ENCODE peak calls at places on chromosome 11, in eight cellular contexts. One of them, this sample, is unnamed.

GRCh38 chr11:85679581-85679980 is 6.4 kb downstream of the CCDC89 start:
- DNase-seq in neural progenitor cell: no peak
- DNase-seq in lower lobe of right lung: no peak
- DNase-seq in AG10803: no peak
- DNase-seq in fibroblast of pulmonary artery: no peak
- DNase-seq in AG09309: no peak
- DNase-seq in CD8-positive, alpha-beta T cell: no peak
- DNase-seq in sigmoid colon: no peak
- DNase-seq in this sample: no peak

GRCh38 chr11:33063326-33063775 is 24.0 kb downstream of the TCP11L1 start:
- DNase-seq in neural progenitor cell: no peak
- DNase-seq in lower lobe of right lung: no peak
- DNase-seq in AG10803: peak
- DNase-seq in fibroblast of pulmonary artery: peak
- DNase-seq in AG09309: no peak
- DNase-seq in CD8-positive, alpha-beta T cell: no peak
- DNase-seq in sigmoid colon: no peak
- DNase-seq in this sample: no peak

GRCh38 chr11:93160808-93161207 is 37.0 kb downstream of the SLC36A4 start:
- DNase-seq in neural progenitor cell: no peak
- DNase-seq in lower lobe of right lung: no peak
- DNase-seq in AG10803: no peak
- DNase-seq in fibroblast of pulmonary artery: peak
- DNase-seq in AG09309: no peak
- DNase-seq in CD8-positive, alpha-beta T cell: no peak
- DNase-seq in sigmoid colon: no peak
- DNase-seq in this sample: no peak

GRCh38 chr11:7077101-7077500 is 11.7 kb upstream of the RBMXL2 start:
- DNase-seq in neural progenitor cell: peak
- DNase-seq in lower lobe of right lung: no peak
- DNase-seq in AG10803: no peak
- DNase-seq in fibroblast of pulmonary artery: no peak
- DNase-seq in AG09309: no peak
- DNase-seq in CD8-positive, alpha-beta T cell: no peak
- DNase-seq in sigmoid colon: no peak
- DNase-seq in this sample: no peak

GRCh38 chr11:40387240-40387980 is 1072.0 kb downstream of the LRRC4C start:
- DNase-seq in neural progenitor cell: no peak
- DNase-seq in lower lobe of right lung: no peak
- DNase-seq in AG10803: no peak
- DNase-seq in fibroblast of pulmonary artery: no peak
- DNase-seq in AG09309: no peak
- DNase-seq in CD8-positive, alpha-beta T cell: no peak
- DNase-seq in sigmoid colon: no peak
- DNase-seq in this sample: no peak

GRCh38 chr11:3109921-3110706 is 52.9 kb upstream of the CARS1 start:
- DNase-seq in neural progenitor cell: peak
- DNase-seq in lower lobe of right lung: peak
- DNase-seq in AG10803: peak
- DNase-seq in fibroblast of pulmonary artery: peak
- DNase-seq in AG09309: no peak
- DNase-seq in CD8-positive, alpha-beta T cell: peak
- DNase-seq in sigmoid colon: peak
- DNase-seq in this sample: no peak

GRCh38 chr11:69799582-69799981 is 19.6 kb downstream of the FGF3 start:
- DNase-seq in neural progenitor cell: peak
- DNase-seq in lower lobe of right lung: no peak
- DNase-seq in AG10803: no peak
- DNase-seq in fibroblast of pulmonary artery: peak
- DNase-seq in AG09309: no peak
- DNase-seq in CD8-positive, alpha-beta T cell: no peak
- DNase-seq in sigmoid colon: no peak
- DNase-seq in this sample: peak

GRCh38 chr11:56889986-56890385 is 98.7 kb upstream of the OR5AK2 start:
- DNase-seq in neural progenitor cell: no peak
- DNase-seq in lower lobe of right lung: no peak
- DNase-seq in AG10803: no peak
- DNase-seq in fibroblast of pulmonary artery: no peak
- DNase-seq in AG09309: no peak
- DNase-seq in CD8-positive, alpha-beta T cell: no peak
- DNase-seq in sigmoid colon: no peak
- DNase-seq in this sample: no peak

GRCh38 chr11:60756307-60757032 is at the start of gene MS4A15:
- DNase-seq in neural progenitor cell: peak
- DNase-seq in lower lobe of right lung: no peak
- DNase-seq in AG10803: peak
- DNase-seq in fibroblast of pulmonary artery: peak
- DNase-seq in AG09309: no peak
- DNase-seq in CD8-positive, alpha-beta T cell: no peak
- DNase-seq in sigmoid colon: no peak
- DNase-seq in this sample: no peak

GRCh38 chr11:109196016-109196415 is 226.0 kb upstream of the C11orf87 start:
- DNase-seq in neural progenitor cell: no peak
- DNase-seq in lower lobe of right lung: no peak
- DNase-seq in AG10803: peak
- DNase-seq in fibroblast of pulmonary artery: peak
- DNase-seq in AG09309: no peak
- DNase-seq in CD8-positive, alpha-beta T cell: no peak
- DNase-seq in sigmoid colon: no peak
- DNase-seq in this sample: no peak

GRCh38 chr11:113683481-113684046 is 22.5 kb downstream of the TMPRSS5 start:
- DNase-seq in neural progenitor cell: no peak
- DNase-seq in lower lobe of right lung: no peak
- DNase-seq in AG10803: no peak
- DNase-seq in fibroblast of pulmonary artery: no peak
- DNase-seq in AG09309: no peak
- DNase-seq in CD8-positive, alpha-beta T cell: no peak
- DNase-seq in sigmoid colon: no peak
- DNase-seq in this sample: no peak

GRCh38 chr11:15836801-15837200 is 519.5 kb downstream of the SOX6 start:
- DNase-seq in neural progenitor cell: no peak
- DNase-seq in lower lobe of right lung: no peak
- DNase-seq in AG10803: no peak
- DNase-seq in fibroblast of pulmonary artery: no peak
- DNase-seq in AG09309: no peak
- DNase-seq in CD8-positive, alpha-beta T cell: no peak
- DNase-seq in sigmoid colon: no peak
- DNase-seq in this sample: no peak

GRCh38 chr11:57646221-57646620 is 3.5 kb downstream of the YPEL4 start:
- DNase-seq in neural progenitor cell: no peak
- DNase-seq in lower lobe of right lung: peak
- DNase-seq in AG10803: no peak
- DNase-seq in fibroblast of pulmonary artery: no peak
- DNase-seq in AG09309: no peak
- DNase-seq in CD8-positive, alpha-beta T cell: no peak
- DNase-seq in sigmoid colon: peak
- DNase-seq in this sample: no peak

GRCh38 chr11:104995001-104995408 is 26.6 kb upstream of the CASP4 start:
- DNase-seq in neural progenitor cell: no peak
- DNase-seq in lower lobe of right lung: no peak
- DNase-seq in AG10803: no peak
- DNase-seq in fibroblast of pulmonary artery: no peak
- DNase-seq in AG09309: no peak
- DNase-seq in CD8-positive, alpha-beta T cell: no peak
- DNase-seq in sigmoid colon: no peak
- DNase-seq in this sample: no peak

GRCh38 chr11:31825453-31826391 is 14.6 kb upstream of the PAX6 start:
- DNase-seq in neural progenitor cell: peak
- DNase-seq in lower lobe of right lung: no peak
- DNase-seq in AG10803: no peak
- DNase-seq in fibroblast of pulmonary artery: no peak
- DNase-seq in AG09309: no peak
- DNase-seq in CD8-positive, alpha-beta T cell: no peak
- DNase-seq in sigmoid colon: no peak
- DNase-seq in this sample: no peak

GRCh38 chr11:45056529-45056928 is 89.9 kb upstream of the PRDM11 start:
- DNase-seq in neural progenitor cell: peak
- DNase-seq in lower lobe of right lung: no peak
- DNase-seq in AG10803: no peak
- DNase-seq in fibroblast of pulmonary artery: no peak
- DNase-seq in AG09309: no peak
- DNase-seq in CD8-positive, alpha-beta T cell: no peak
- DNase-seq in sigmoid colon: no peak
- DNase-seq in this sample: no peak

GRCh38 chr11:123304828-123305530 is 109.9 kb upstream of the CLMP start:
- DNase-seq in neural progenitor cell: peak
- DNase-seq in lower lobe of right lung: no peak
- DNase-seq in AG10803: no peak
- DNase-seq in fibroblast of pulmonary artery: no peak
- DNase-seq in AG09309: no peak
- DNase-seq in CD8-positive, alpha-beta T cell: no peak
- DNase-seq in sigmoid colon: no peak
- DNase-seq in this sample: no peak

GRCh38 chr11:93890441-93891051 is 40.1 kb upstream of the VSTM5 start:
- DNase-seq in neural progenitor cell: no peak
- DNase-seq in lower lobe of right lung: no peak
- DNase-seq in AG10803: no peak
- DNase-seq in fibroblast of pulmonary artery: no peak
- DNase-seq in AG09309: no peak
- DNase-seq in CD8-positive, alpha-beta T cell: no peak
- DNase-seq in sigmoid colon: no peak
- DNase-seq in this sample: no peak

GRCh38 chr11:96122601-96123044 is 198.7 kb upstream of the MTMR2 start:
- DNase-seq in neural progenitor cell: no peak
- DNase-seq in lower lobe of right lung: no peak
- DNase-seq in AG10803: no peak
- DNase-seq in fibroblast of pulmonary artery: no peak
- DNase-seq in AG09309: no peak
- DNase-seq in CD8-positive, alpha-beta T cell: no peak
- DNase-seq in sigmoid colon: no peak
- DNase-seq in this sample: peak

GRCh38 chr11:76512851-76513653 is 68.2 kb downstream of the EMSY start:
- DNase-seq in neural progenitor cell: peak
- DNase-seq in lower lobe of right lung: no peak
- DNase-seq in AG10803: peak
- DNase-seq in fibroblast of pulmonary artery: peak
- DNase-seq in AG09309: peak
- DNase-seq in CD8-positive, alpha-beta T cell: no peak
- DNase-seq in sigmoid colon: no peak
- DNase-seq in this sample: peak

GRCh38 chr11:76313271-76313670 is 67.7 kb downstream of the THAP12 start:
- DNase-seq in neural progenitor cell: no peak
- DNase-seq in lower lobe of right lung: peak
- DNase-seq in AG10803: no peak
- DNase-seq in fibroblast of pulmonary artery: no peak
- DNase-seq in AG09309: no peak
- DNase-seq in CD8-positive, alpha-beta T cell: no peak
- DNase-seq in sigmoid colon: no peak
- DNase-seq in this sample: no peak

GRCh38 chr11:62542750-62543567 is 3.6 kb downstream of the AHNAK start:
- DNase-seq in neural progenitor cell: peak
- DNase-seq in lower lobe of right lung: peak
- DNase-seq in AG10803: peak
- DNase-seq in fibroblast of pulmonary artery: peak
- DNase-seq in AG09309: no peak
- DNase-seq in CD8-positive, alpha-beta T cell: peak
- DNase-seq in sigmoid colon: peak
- DNase-seq in this sample: peak

GRCh38 chr11:92480519-92480918 is 255.9 kb downstream of the FAT3 start:
- DNase-seq in neural progenitor cell: no peak
- DNase-seq in lower lobe of right lung: no peak
- DNase-seq in AG10803: peak
- DNase-seq in fibroblast of pulmonary artery: peak
- DNase-seq in AG09309: peak
- DNase-seq in CD8-positive, alpha-beta T cell: no peak
- DNase-seq in sigmoid colon: no peak
- DNase-seq in this sample: no peak

GRCh38 chr11:127564803-127565202 is 564.2 kb upstream of the KIRREL3 start:
- DNase-seq in neural progenitor cell: no peak
- DNase-seq in lower lobe of right lung: no peak
- DNase-seq in AG10803: no peak
- DNase-seq in fibroblast of pulmonary artery: no peak
- DNase-seq in AG09309: no peak
- DNase-seq in CD8-positive, alpha-beta T cell: no peak
- DNase-seq in sigmoid colon: no peak
- DNase-seq in this sample: no peak

GRCh38 chr11:65486570-65487466 is 12.0 kb upstream of the MALAT1 start:
- DNase-seq in neural progenitor cell: no peak
- DNase-seq in lower lobe of right lung: no peak
- DNase-seq in AG10803: no peak
- DNase-seq in fibroblast of pulmonary artery: no peak
- DNase-seq in AG09309: no peak
- DNase-seq in CD8-positive, alpha-beta T cell: no peak
- DNase-seq in sigmoid colon: peak
- DNase-seq in this sample: no peak
- H3K4me3 ChIP-seq in neural progenitor cell: no peak
- H3K4me3 ChIP-seq in lower lobe of right lung: no peak
- H3K4me3 ChIP-seq in AG10803: no peak
- H3K4me3 ChIP-seq in fibroblast of pulmonary artery: no peak
- H3K4me3 ChIP-seq in AG09309: no peak
- H3K4me3 ChIP-seq in CD8-positive, alpha-beta T cell: no peak
- H3K4me3 ChIP-seq in sigmoid colon: no peak
- H3K4me3 ChIP-seq in this sample: peak

GRCh38 chr11:119779195-119780071 is 50.4 kb upstream of the NECTIN1 start:
- DNase-seq in neural progenitor cell: no peak
- DNase-seq in lower lobe of right lung: peak
- DNase-seq in AG10803: no peak
- DNase-seq in fibroblast of pulmonary artery: no peak
- DNase-seq in AG09309: no peak
- DNase-seq in CD8-positive, alpha-beta T cell: no peak
- DNase-seq in sigmoid colon: no peak
- DNase-seq in this sample: no peak
- TF ChIP-seq CTCF in neural progenitor cell: no peak
- TF ChIP-seq CTCF in lower lobe of right lung: no peak
- TF ChIP-seq CTCF in AG10803: no peak
- TF ChIP-seq CTCF in fibroblast of pulmonary artery: no peak
- TF ChIP-seq CTCF in AG09309: no peak
- TF ChIP-seq CTCF in CD8-positive, alpha-beta T cell: no peak
- TF ChIP-seq CTCF in sigmoid colon: no peak
- TF ChIP-seq CTCF in this sample: no peak

GRCh38 chr11:67261635-67261941 is 4.7 kb upstream of the GRK2 start:
- DNase-seq in neural progenitor cell: no peak
- DNase-seq in lower lobe of right lung: no peak
- DNase-seq in AG10803: no peak
- DNase-seq in fibroblast of pulmonary artery: no peak
- DNase-seq in AG09309: no peak
- DNase-seq in CD8-positive, alpha-beta T cell: no peak
- DNase-seq in sigmoid colon: peak
- DNase-seq in this sample: no peak
- H3K4me3 ChIP-seq in neural progenitor cell: peak
- H3K4me3 ChIP-seq in lower lobe of right lung: peak
- H3K4me3 ChIP-seq in AG10803: peak
- H3K4me3 ChIP-seq in fibroblast of pulmonary artery: peak
- H3K4me3 ChIP-seq in AG09309: peak
- H3K4me3 ChIP-seq in CD8-positive, alpha-beta T cell: no peak
- H3K4me3 ChIP-seq in sigmoid colon: peak
- H3K4me3 ChIP-seq in this sample: peak

DNA sequence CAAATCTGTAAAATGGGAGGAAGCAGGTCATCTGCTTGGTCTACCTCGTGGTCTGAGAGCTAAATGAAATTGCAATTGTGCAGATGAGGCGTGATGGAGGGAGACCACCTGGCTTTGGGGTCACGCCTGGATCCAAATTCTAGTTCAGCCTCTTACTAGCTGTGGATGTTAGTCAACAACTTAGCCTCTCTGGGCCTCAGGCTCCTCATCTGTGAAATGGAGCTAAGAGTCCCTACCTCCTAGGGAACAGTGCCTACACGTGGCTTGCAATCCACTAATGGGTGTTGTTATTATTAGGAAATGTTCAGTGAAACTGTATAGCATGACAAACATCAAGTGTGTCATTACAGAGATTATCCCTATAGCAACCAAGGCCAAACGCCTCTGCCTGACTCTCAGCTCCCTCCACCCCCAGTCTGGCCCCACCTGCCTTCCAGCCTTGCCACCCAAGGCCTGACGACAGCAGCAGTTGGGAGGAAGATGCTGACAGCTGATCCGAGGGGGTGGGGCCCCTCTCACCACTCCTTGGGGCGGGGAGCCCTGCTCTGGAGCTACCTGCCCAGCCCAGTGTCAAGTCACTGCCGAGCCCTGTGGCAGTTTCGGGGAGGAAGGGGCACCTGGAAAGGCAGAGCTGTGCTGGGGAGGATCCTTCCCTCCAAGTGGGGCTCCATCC is 1.7 kb upstream of the RHOD start:
- DNase-seq in neural progenitor cell: no peak
- DNase-seq in lower lobe of right lung: peak
- DNase-seq in AG10803: peak
- DNase-seq in fibroblast of pulmonary artery: peak
- DNase-seq in AG09309: peak
- DNase-seq in CD8-positive, alpha-beta T cell: no peak
- DNase-seq in sigmoid colon: no peak
- DNase-seq in this sample: no peak
- TF ChIP-seq CTCF in neural progenitor cell: no peak
- TF ChIP-seq CTCF in lower lobe of right lung: no peak
- TF ChIP-seq CTCF in AG10803: no peak
- TF ChIP-seq CTCF in fibroblast of pulmonary artery: no peak
- TF ChIP-seq CTCF in AG09309: no peak
- TF ChIP-seq CTCF in CD8-positive, alpha-beta T cell: no peak
- TF ChIP-seq CTCF in sigmoid colon: no peak
- TF ChIP-seq CTCF in this sample: no peak